ENCODE peak calls at places on chromosomes 12 and 14, in six cellular contexts. C, M, X, U, I and S are unnamed samples. For H3K9me3, the result is how much of the 10 kb centered on the place peaks cover.

GRCh38 chr12:162467-163307 is 51.3 kb downstream of the SLC6A12 start:
- DNase-seq in C (no peak), M (no peak), X (no peak), U (no peak), I (no peak), S (no peak)

GRCh38 chr12:19278407-19278806 is 148.9 kb downstream of the PLEKHA5 start:
- DNase-seq in C (no peak), M (no peak), X (no peak), U (no peak), I (no peak), S (no peak)

GRCh38 chr12:109279525-109279924 is 29.6 kb downstream of the FOXN4 start:
- DNase-seq in C (no peak), M (no peak), X (no peak), U (no peak), I (no peak), S (no peak)

GRCh38 chr14:104681689-104682074 is 7.7 kb upstream of the INF2 start:
- DNase-seq in C (peak), M (peak), X (peak), U (peak), I (no peak), S (peak)

GRCh38 chr14:71688576-71688975 is 243.7 kb upstream of the RGS6 start:
- DNase-seq in C (no peak), M (no peak), X (no peak), U (no peak), I (no peak), S (no peak)

GRCh38 chr14:64117671-64118402 is 176.3 kb downstream of the ESR2 start:
- DNase-seq in C (no peak), M (peak), X (peak), U (peak), I (no peak), S (no peak)

GRCh38 chr12:96197503-96198272 is 3.5 kb downstream of the ELK3 start:
- DNase-seq in C (no peak), M (no peak), X (peak), U (no peak), I (no peak), S (no peak)

GRCh38 chr12:85322715-85323114 is 42.7 kb downstream of the ALX1 start:
- DNase-seq in C (no peak), M (no peak), X (no peak), U (no peak), I (no peak), S (no peak)

GRCh38 chr12:27367078-27367477 is 34.4 kb downstream of the BMAL2 start:
- DNase-seq in C (no peak), M (no peak), X (no peak), U (no peak), I (no peak), S (no peak)

GRCh38 chr12:122946690-122947271 is 19.5 kb downstream of the ABCB9 start:
- DNase-seq in C (peak), M (peak), X (peak), U (peak), I (peak), S (peak)

GRCh38 chr12:112590281-112590680 is 171.5 kb downstream of the PTPN11 start:
- DNase-seq in C (no peak), M (no peak), X (no peak), U (no peak), I (no peak), S (no peak)

GRCh38 chr12:112584266-112584722 is 165.5 kb downstream of the PTPN11 start:
- DNase-seq in C (no peak), M (no peak), X (peak), U (no peak), I (peak), S (no peak)

GRCh38 chr12:112589275-112589674 is 170.5 kb downstream of the PTPN11 start:
- DNase-seq in C (no peak), M (no peak), X (no peak), U (no peak), I (no peak), S (no peak)

GRCh38 chr12:112586148-112586783 is 167.5 kb downstream of the PTPN11 start:
- DNase-seq in C (no peak), M (no peak), X (no peak), U (no peak), I (no peak), S (no peak)
- H3K9me3 ChIP-seq in C (under half), M (under half), X (under half), U (under half), I (under half), S (under half)

DNA sequence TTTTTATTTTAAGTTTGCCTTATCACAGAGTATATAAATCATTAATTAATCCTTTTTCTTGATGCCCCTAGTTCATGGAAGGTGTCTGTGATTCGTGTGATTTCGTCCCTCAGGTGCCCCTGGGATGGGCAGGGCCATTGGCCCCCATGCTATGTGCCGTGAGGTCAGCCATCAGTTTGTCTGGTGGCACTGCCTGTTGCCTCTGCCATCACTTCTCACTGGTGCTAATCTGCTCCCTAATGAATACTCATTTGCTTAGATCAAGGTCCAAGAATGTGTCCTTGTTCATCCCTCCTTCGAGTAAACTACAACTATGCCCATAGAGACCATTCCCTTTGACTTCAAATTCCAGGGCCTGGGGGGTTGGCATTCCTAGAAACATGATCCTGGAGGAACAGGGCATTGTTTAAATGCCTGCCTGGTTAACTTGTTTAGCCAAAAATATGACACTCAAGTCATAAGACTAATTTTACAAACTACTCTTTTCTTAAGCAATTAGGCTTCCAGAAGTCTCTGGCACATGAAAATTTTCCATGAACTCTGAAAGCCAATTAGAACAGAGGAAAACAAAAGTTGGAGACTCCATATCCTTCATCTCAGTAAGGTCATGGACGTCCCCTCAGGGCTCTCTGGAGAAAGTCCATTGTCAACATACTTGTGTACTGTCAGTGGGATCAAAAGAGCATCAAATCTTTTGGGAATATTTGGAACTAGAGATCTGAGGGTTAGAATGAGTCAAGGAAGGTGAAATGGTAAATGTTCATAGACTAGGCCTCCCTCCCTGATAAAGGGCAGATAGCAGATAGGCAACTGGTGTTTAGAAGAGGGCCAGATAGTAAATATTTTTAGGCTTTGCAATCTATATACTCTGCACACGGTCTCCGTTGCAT is 90.9 kb upstream of the PLXNC1 start:
- DNase-seq in C (no peak), M (no peak), X (no peak), U (no peak), I (no peak), S (no peak)
- TF ChIP-seq EP300 in C (no peak), M (no peak), X (no peak), U (no peak), I (no peak), S (no peak)

GRCh38 chr12:124696689-124697476 is 129.5 kb upstream of the NCOR2 start:
- DNase-seq in C (no peak), M (peak), X (no peak), U (no peak), I (no peak), S (no peak)
- H3K9me3 ChIP-seq in C (under half), M (under half), X (under half), U (under half), I (under half), S (under half)

GRCh38 chr12:51189790-51190355 is 16.9 kb upstream of the TFCP2 start:
- DNase-seq in C (no peak), M (no peak), X (no peak), U (no peak), I (no peak), S (no peak)
- TF ChIP-seq EP300 in C (no peak), M (no peak), X (no peak), U (no peak), I (no peak), S (no peak)

GRCh38 chr12:132924356-132924755 is 31.8 kb downstream of the ZNF605 start:
- DNase-seq in C (no peak), M (no peak), X (no peak), U (no peak), I (no peak), S (no peak)

GRCh38 chr12:132921685-132922084 is 34.3 kb upstream of the CHFR start:
- DNase-seq in C (no peak), M (no peak), X (no peak), U (no peak), I (peak), S (no peak)

GRCh38 chr12:132923356-132923909 is 32.7 kb downstream of the ZNF605 start:
- DNase-seq in C (no peak), M (no peak), X (no peak), U (no peak), I (no peak), S (no peak)

GRCh38 chr12:132925597-132926416 is 30.3 kb downstream of the ZNF605 start:
- DNase-seq in C (no peak), M (no peak), X (peak), U (no peak), I (no peak), S (no peak)

DNA sequence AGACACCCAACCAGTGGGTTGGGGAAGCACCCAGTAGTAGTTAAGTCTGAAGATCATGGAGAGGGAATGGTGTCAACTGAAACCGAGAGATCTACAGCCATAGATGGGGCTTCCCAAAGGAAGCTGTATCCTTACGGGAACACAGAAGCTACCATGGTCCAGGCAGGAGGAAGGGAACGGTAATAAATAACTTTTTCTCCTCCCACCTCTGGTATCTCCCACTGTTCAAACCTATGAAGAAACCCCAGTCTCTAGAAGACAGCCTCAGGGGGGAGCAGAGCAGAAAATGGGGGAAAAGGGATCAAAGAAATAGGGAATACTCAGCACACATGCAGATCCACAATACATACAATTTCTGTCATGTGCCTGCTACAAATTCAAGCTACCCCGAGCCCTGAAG is 33.4 kb downstream of the ZNF605 start:
- DNase-seq in C (no peak), M (no peak), X (no peak), U (no peak), I (no peak), S (no peak)
- H3K9me3 ChIP-seq in C (half or more), M (half or more), X (half or more), U (half or more), I (under half), S (under half)

DNA sequence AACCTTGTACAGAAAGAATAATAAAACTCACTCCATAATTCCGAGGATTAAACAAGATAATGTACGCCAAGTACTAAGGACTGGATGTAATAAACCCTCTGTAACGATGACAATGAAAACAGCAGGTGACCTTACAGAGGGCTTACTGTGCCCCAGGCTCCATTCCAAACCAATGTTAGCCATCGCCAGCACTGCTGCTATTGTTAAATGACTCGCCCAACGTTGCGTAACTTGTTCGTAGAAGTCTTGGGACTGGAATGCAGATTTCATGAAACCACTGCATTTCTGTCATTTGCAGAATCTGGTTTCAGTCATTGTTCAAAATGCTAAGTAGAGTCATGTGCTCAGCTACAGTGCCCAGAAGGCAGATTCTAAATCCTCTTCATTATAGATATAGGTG is 728 bp upstream of the STON2 start:
- DNase-seq in C (peak), M (peak), X (peak), U (peak), I (peak), S (no peak)
- TF ChIP-seq EP300 in C (no peak), M (no peak), X (no peak), U (peak), I (no peak), S (no peak)

DNA sequence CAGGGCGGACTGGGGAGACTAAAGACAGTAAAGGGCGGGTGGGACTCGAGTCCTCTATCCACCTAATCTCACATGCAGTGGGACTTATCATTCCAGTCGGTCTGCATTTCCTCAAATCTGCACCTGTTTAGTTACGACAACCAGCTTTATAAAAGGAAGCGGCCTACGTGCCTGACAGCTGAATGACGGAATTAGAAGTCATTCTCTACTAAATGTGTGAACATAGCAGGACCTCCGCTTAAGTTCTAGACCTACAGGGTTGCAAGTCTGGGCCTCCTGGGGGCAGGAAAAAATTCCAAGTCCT is 109.8 kb upstream of the EGLN3 start:
- DNase-seq in C (no peak), M (no peak), X (no peak), U (no peak), I (no peak), S (no peak)
- H3K9me3 ChIP-seq in C (under half), M (under half), X (under half), U (under half), I (under half), S (under half)

DNA sequence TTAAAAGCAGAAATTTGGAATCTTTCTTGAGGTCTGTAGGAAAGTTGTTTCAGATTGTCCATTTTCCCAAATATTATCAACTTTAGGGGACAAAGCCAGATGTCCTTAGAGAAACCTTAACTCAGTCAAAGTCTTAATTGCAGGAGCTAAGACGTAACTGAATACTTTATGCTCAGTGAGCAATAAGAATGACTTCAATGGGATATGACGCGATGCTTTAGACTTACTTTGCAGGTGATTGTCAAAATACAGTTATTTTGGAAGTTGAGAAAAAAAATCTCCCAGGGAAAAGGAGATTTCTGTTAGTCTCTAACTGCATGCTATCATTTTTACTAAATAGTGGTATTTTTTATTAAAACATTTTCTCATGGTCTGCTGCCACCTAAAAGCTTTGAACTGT is 750.9 kb upstream of the STXBP6 start:
- DNase-seq in C (no peak), M (no peak), X (no peak), U (no peak), I (no peak), S (no peak)
- TF ChIP-seq EP300 in C (no peak), M (no peak), X (no peak), U (no peak), I (no peak), S (no peak)